ENCODE peak calls at places on chromosome 20, in four cellular contexts. P is aorta, U is GM04504, H is NAMALWA. S is an unnamed sample.

GRCh38 chr20:49846206-49846807 is 33.7 kb downstream of the SLC9A8 start:
- DNase-seq in P (no peak), U (peak), H (peak), S (peak)

GRCh38 chr20:15596220-15596875 is 976.9 kb downstream of the KIF16B start:
- DNase-seq in P (no peak), U (no peak), H (no peak), S (no peak)

GRCh38 chr20:44597930-44598329 is 15.6 kb downstream of the PKIG start:
- DNase-seq in P (no peak), U (no peak), H (no peak), S (no peak)

GRCh38 chr20:663315-664090 is 10.5 kb upstream of the SRXN1 start:
- DNase-seq in P (no peak), U (no peak), H (no peak), S (peak)

GRCh38 chr20:461254-462198 is 807 bp downstream of the TBC1D20 start:
- DNase-seq in P (peak), U (no peak), H (peak), S (peak)

GRCh38 chr20:36575066-36575743 is 1.8 kb downstream of the TGIF2 start:
- DNase-seq in P (peak), U (no peak), H (peak), S (no peak)

GRCh38 chr20:45311589-45312211 is 3.6 kb upstream of the MATN4 start:
- DNase-seq in P (peak), U (no peak), H (peak), S (peak)

GRCh38 chr20:62386383-62387218 is at the start of gene RPS21:
- DNase-seq in P (peak), U (peak), H (peak), S (peak)

S was measured in HL-60.